ENCODE peak calls at places on chromosomes 7 and 10, in six cellular contexts. G is psoas muscle, Z is adrenal gland, L is fibroblast of lung, R is lung, O is coronary artery. Y is an unnamed sample.

GRCh38 chr10:117324367-117324766 is 50.9 kb downstream of the PDZD8 start:
- DNase-seq in L (no peak), G (no peak), Z (no peak), R (no peak), O (no peak), Y (no peak)

GRCh38 chr10:79176949-79177602 is 108.3 kb downstream of the ZMIZ1 start:
- DNase-seq in L (peak), Z (peak), R (no peak), O (no peak), G (no peak), Y (no peak)

GRCh38 chr7:70710011-70710480 is 421.9 kb upstream of the GALNT17 start:
- DNase-seq in R (no peak), O (no peak), L (peak), Z (peak), G (no peak), Y (peak)

GRCh38 chr10:105834261-105835059 is 1193.4 kb downstream of the SORCS3 start:
- DNase-seq in G (no peak), R (no peak), L (no peak), Z (no peak), O (no peak), Y (no peak)

GRCh38 chr10:57977262-57977661 is 290.4 kb downstream of the IPMK start:
- DNase-seq in O (no peak), R (no peak), Z (no peak), G (no peak), L (no peak), Y (no peak)

GRCh38 chr10:11330383-11331020 is 280.9 kb downstream of the USP6NL start:
- DNase-seq in O (no peak), Z (no peak), L (peak), R (no peak), G (no peak), Y (no peak)

GRCh38 chr7:113968713-113969112 is 49.9 kb upstream of the PPP1R3A start:
- DNase-seq in R (no peak), O (no peak), G (no peak), L (no peak), Z (no peak), Y (no peak)

GRCh38 chr10:101485681-101486554 is 102.1 kb downstream of the POLL start:
- DNase-seq in L (peak), R (peak), Z (no peak), G (peak), O (no peak), Y (no peak)

GRCh38 chr10:113610636-113611601 is 52.9 kb downstream of the NRAP start:
- DNase-seq in O (no peak), R (no peak), L (no peak), G (no peak), Z (no peak), Y (no peak)

GRCh38 chr7:152850420-152850819 is 90.9 kb downstream of the ACTR3B start:
- DNase-seq in O (no peak), R (no peak), G (no peak), L (no peak), Z (no peak), Y (no peak)

GRCh38 chr7:139560678-139561077 is 37.2 kb downstream of the CLEC2L start:
- DNase-seq in Z (no peak), L (no peak), R (no peak), O (peak), G (no peak), Y (no peak)

GRCh38 chr10:69425513-69426298 is 9.0 kb upstream of the TACR2 start:
- DNase-seq in G (no peak), R (no peak), Z (no peak), O (no peak), L (no peak), Y (no peak)

GRCh38 chr10:98376485-98376884 is 38.5 kb downstream of the PYROXD2 start:
- DNase-seq in L (peak), O (no peak), Z (no peak), G (no peak), R (no peak), Y (no peak)

GRCh38 chr7:47091141-47091540 is 490.8 kb downstream of the TNS3 start:
- DNase-seq in R (no peak), G (no peak), Z (no peak), O (no peak), L (no peak), Y (no peak)

GRCh38 chr7:75642810-75643486 is 95.8 kb downstream of the HIP1 start:
- DNase-seq in O (no peak), R (peak), Z (peak), L (peak), G (peak), Y (peak)

GRCh38 chr7:151088856-151089699 is 2.8 kb downstream of the AGAP3 start:
- DNase-seq in G (peak), Z (peak), O (no peak), R (peak), L (peak), Y (peak)

GRCh38 chr10:7561216-7561893 is 105.4 kb downstream of the ITIH5 start:
- DNase-seq in O (no peak), G (peak), L (peak), Z (no peak), R (no peak), Y (no peak)

GRCh38 chr10:10872706-10873276 is 144.9 kb upstream of the CELF2 start:
- DNase-seq in L (peak), R (no peak), G (no peak), Z (no peak), O (no peak), Y (no peak)

GRCh38 chr10:104450954-104451353 is 97.3 kb downstream of the CFAP58 start:
- DNase-seq in Z (peak), O (no peak), G (no peak), R (no peak), L (no peak), Y (no peak)

GRCh38 chr10:33330543-33331019 is 3.9 kb downstream of the NRP1 start:
- DNase-seq in L (peak), Z (peak), R (peak), G (peak), O (peak), Y (peak)

GRCh38 chr7:49324707-49325106 is 400.4 kb downstream of the CDC14C start:
- DNase-seq in R (no peak), G (no peak), Z (no peak), L (no peak), O (no peak), Y (peak)

GRCh38 chr7:93279541-93279940 is 47.4 kb downstream of the VPS50 start:
- DNase-seq in O (no peak), L (no peak), G (no peak), R (no peak), Z (no peak), Y (no peak)

GRCh38 chr7:132386249-132386681 is 190.0 kb downstream of the PLXNA4 start:
- DNase-seq in G (peak), L (no peak), O (no peak), Z (no peak), R (peak), Y (no peak)

GRCh38 chr7:2776353-2776752 is 67.8 kb downstream of the GNA12 start:
- DNase-seq in L (no peak), R (no peak), Z (no peak), O (peak), G (no peak), Y (no peak)

GRCh38 chr10:104045151-104046089 is 40.3 kb downstream of the COL17A1 start:
- DNase-seq in G (no peak), O (no peak), R (peak), L (peak), Z (peak), Y (peak)

GRCh38 chr10:94069884-94070283 is 76.2 kb downstream of the PLCE1 start:
- DNase-seq in R (no peak), Z (peak), G (no peak), L (no peak), O (no peak), Y (no peak)

GRCh38 chr10:117734626-117735405 is 192.3 kb downstream of the EMX2 start:
- DNase-seq in G (no peak), O (no peak), Z (no peak), R (no peak), L (no peak), Y (no peak)

GRCh38 chr10:113026679-113027078 is 76.6 kb downstream of the TCF7L2 start:
- DNase-seq in R (no peak), G (no peak), O (no peak), Z (no peak), L (peak), Y (no peak)

GRCh38 chr7:77519672-77520071 is 17.4 kb upstream of the PTPN12 start:
- DNase-seq in G (no peak), Z (no peak), R (no peak), L (no peak), O (no peak), Y (no peak)

GRCh38 chr7:128876127-128876526 is 13.5 kb downstream of the ATP6V1F start:
- DNase-seq in R (no peak), O (no peak), G (no peak), Z (no peak), L (no peak), Y (no peak)

GRCh38 chr7:44223362-44224114 is 22.8 kb downstream of the YKT6 start:
- DNase-seq in O (no peak), G (no peak), R (no peak), Z (no peak), L (no peak), Y (no peak)

GRCh38 chr7:121531175-121532070 is 135.3 kb upstream of the FAM3C start:
- DNase-seq in R (no peak), G (no peak), O (no peak), Z (no peak), L (no peak), Y (no peak)

GRCh38 chr7:43141091-43141490 is 28.6 kb downstream of the HECW1 start:
- DNase-seq in Z (no peak), R (no peak), O (no peak), L (no peak), G (no peak), Y (no peak)

GRCh38 chr7:30320392-30320791 is 36.0 kb downstream of the ZNRF2 start:
- DNase-seq in L (no peak), R (no peak), O (no peak), G (no peak), Z (no peak), Y (no peak)
- H3K27ac ChIP-seq in L (no peak), R (no peak), O (no peak), G (no peak), Z (no peak), Y (no peak)

GRCh38 chr7:25988640-25989039 is 163.4 kb upstream of the NFE2L3 start:
- DNase-seq in G (no peak), L (no peak), O (no peak), Z (no peak), R (no peak), Y (no peak)

GRCh38 chr7:25979605-25980004 is 172.4 kb upstream of the NFE2L3 start:
- DNase-seq in Z (no peak), R (no peak), O (no peak), G (no peak), L (no peak), Y (no peak)

GRCh38 chr7:25985196-25985595 is 166.8 kb upstream of the NFE2L3 start:
- DNase-seq in L (no peak), O (no peak), Z (no peak), R (no peak), G (no peak), Y (no peak)

GRCh38 chr7:25982684-25983083 is 169.3 kb upstream of the NFE2L3 start:
- DNase-seq in Z (no peak), R (no peak), O (no peak), G (no peak), L (no peak), Y (no peak)
- TF ChIP-seq CTCF in Z (no peak), R (no peak), O (no peak), G (no peak), L (no peak), Y (no peak)

GRCh38 chr10:12348870-12349627 is at the start of gene CAMK1D:
- DNase-seq in R (peak), G (peak), O (peak), L (peak), Z (peak), Y (peak)

GRCh38 chr10:12350925-12351324 is 1.6 kb downstream of the CAMK1D start:
- DNase-seq in O (no peak), G (no peak), Z (no peak), R (no peak), L (no peak), Y (no peak)

GRCh38 chr10:12348341-12348869 is 942 bp upstream of the CAMK1D start:
- DNase-seq in G (no peak), R (no peak), Z (no peak), O (no peak), L (no peak), Y (no peak)

GRCh38 chr10:12350167-12350872 is 973 bp downstream of the CAMK1D start:
- DNase-seq in R (peak), O (peak), L (peak), G (peak), Z (peak), Y (peak)

DNA sequence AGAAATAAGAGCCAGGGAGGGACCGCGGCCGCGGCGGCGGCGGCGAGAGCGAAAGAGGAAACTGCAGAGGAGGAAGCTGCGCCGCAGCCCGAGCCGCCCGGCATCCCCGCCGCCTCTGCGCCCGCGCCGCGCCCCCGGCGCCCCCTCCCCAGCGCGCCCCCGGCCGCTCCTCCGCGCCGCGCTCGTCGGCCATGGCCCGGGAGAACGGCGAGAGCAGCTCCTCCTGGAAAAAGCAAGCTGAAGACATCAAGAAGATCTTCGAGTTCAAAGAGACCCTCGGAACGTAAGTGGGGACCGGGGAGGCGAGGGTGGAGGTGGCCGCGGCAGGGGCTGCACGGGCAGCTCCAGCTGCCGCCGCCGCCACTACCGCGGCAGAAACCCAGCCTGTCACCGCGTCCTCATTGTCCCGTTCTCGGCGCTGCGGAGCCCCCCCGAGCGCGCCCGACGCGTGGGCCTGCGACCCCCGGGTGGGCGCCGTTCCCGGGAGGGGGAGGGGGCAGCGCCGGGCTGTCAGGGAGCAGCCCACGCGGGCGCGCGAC is 350 bp downstream of the CAMK1D start:
- DNase-seq in L (no peak), O (no peak), Z (no peak), G (no peak), R (no peak), Y (no peak)
- H3K27ac ChIP-seq in L (no peak), O (peak), Z (peak), G (no peak), R (peak), Y (peak)

GRCh38 chr7:155144371-155144770 is 74.2 kb downstream of the HTR5A start:
- DNase-seq in G (no peak), L (no peak), O (no peak), R (no peak), Z (no peak), Y (no peak)

GRCh38 chr7:155143381-155143780 is 73.3 kb downstream of the HTR5A start:
- DNase-seq in Z (no peak), O (no peak), R (no peak), G (no peak), L (no peak), Y (no peak)

GRCh38 chr7:155147624-155148023 is 77.5 kb downstream of the HTR5A start:
- DNase-seq in Z (no peak), L (no peak), O (no peak), G (no peak), R (no peak), Y (no peak)

GRCh38 chr7:155147172-155147571 is 77.0 kb downstream of the HTR5A start:
- DNase-seq in R (no peak), Z (no peak), O (no peak), G (no peak), L (no peak), Y (no peak)

DNA sequence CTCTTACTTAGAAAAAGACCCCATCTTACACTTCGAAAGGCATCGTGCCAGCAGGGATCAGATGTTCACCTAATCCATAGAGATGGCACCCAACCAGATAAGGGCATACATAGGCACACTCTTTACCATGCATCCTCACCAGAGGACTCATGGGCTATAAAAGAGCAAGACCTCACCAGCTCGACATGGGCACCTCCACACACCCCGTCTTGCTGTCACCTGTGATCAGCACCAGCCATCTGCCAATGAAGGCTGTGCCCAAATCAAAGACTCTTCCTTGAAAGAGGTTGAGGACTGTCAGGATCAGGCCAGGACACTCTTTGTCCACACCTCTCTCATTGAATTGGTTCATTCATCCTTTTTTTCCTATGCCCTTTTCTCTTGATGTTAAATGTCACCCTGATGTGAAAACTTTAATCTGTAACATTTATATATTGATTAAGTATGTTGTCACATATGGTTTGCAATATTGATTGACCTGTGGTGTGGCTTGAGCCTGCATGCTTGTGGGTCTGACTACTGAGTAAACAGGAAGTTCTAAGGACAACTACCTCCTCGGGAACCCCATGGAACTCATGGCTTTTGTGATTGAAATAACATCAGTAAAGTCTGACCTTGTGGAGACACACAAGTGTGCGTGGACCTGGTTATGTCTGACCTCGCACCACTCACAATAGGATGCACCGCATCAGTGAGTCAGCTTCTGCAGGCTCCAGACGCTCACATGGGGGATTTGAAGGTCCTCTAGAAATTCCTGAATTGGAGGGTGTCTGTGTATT is 75.5 kb downstream of the HTR5A start:
- DNase-seq in G (no peak), O (no peak), R (no peak), L (no peak), Z (no peak), Y (no peak)
- TF ChIP-seq CTCF in G (no peak), O (no peak), R (no peak), L (no peak), Z (no peak), Y (no peak)

GRCh38 chr7:74480861-74481417 is 27.2 kb downstream of the GTF2IRD1 start:
- DNase-seq in R (peak), G (peak), Z (peak), L (peak), O (peak), Y (no peak)
- H3K27ac ChIP-seq in R (peak), G (peak), Z (peak), L (peak), O (peak), Y (peak)

GRCh38 chr10:43683451-43684197 is 34.9 kb upstream of the ZNF32 start:
- DNase-seq in Z (no peak), L (no peak), R (no peak), O (no peak), G (no peak), Y (no peak)
- TF ChIP-seq CTCF in Z (no peak), L (peak), R (no peak), O (no peak), G (peak), Y (peak)

DNA sequence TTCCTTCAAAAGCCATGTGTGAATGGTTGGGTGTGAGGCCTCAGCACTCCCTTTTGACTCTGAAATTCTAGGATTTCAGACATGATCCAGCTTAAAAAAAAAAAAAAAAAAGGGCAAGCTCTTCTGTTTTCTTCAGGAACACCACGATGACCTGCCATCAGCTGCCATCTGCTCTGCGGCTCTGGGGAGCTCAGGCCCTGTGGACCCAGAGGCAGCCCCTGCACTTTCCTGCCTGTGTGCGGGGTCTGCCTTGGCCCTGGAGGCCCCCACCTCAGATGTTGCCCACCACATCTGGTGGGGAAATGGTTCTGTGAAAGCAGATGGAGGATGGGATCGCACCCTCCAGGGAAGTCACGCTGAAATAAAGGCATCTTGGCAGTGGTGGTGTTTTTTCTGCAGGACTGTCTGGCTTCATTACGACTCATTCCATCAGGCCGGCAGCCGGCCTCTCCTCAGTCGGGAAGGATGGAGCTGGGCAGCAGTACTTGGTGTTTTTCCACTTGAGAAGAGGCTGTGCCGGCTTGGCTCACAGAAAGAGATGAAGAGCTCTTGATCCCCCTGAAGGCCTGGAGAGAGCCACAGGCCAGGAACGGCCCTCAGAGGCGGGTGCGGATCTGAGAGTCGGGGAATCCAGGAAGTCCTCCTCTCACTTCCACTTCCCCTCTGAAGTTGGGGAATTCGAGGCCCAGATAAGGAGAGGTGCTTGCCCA is 66.1 kb upstream of the AQP1 start:
- DNase-seq in Z (peak), G (peak), R (peak), L (peak), O (no peak), Y (peak)
- H3K27ac ChIP-seq in Z (peak), G (peak), R (peak), L (no peak), O (peak), Y (no peak)

Y was measured in RWPE1.